ENCODE peak calls at places on chromosome 17, in seven cellular contexts. O is keratinocyte; H is RKO; K is SK-MEL-5; J is stimulated activated CD8-positive, alpha-beta memory T cell treated with anti-CD3 and anti-CD28 coated beads, Interleukin-15, amount 100 ng/mL, for 24 hours; Y is upper lobe of right lung; T is astrocyte of the spinal cord. P is an unnamed sample.

GRCh38 chr17:79399610-79400144 is 211.2 kb downstream of the RBFOX3 start:
- DNase-seq in O (no peak), H (no peak), K (no peak), J (no peak), Y (no peak), T (no peak), P (no peak)

GRCh38 chr17:67559381-67559966 is 158.3 kb upstream of the NOL11 start:
- DNase-seq in O (no peak), H (no peak), K (peak), J (no peak), Y (no peak), T (no peak), P (no peak)

GRCh38 chr17:48615963-48616718 is 1.0 kb upstream of the HOXB8 start:
- DNase-seq in O (no peak), H (no peak), K (no peak), J (no peak), Y (no peak), T (peak), P (no peak)

GRCh38 chr17:50316016-50316587 is 29.8 kb upstream of the XYLT2 start:
- DNase-seq in O (no peak), H (no peak), K (no peak), J (no peak), Y (no peak), T (no peak), P (no peak)

GRCh38 chr17:78472035-78472905 is 93.8 kb downstream of the PGS1 start:
- DNase-seq in O (no peak), H (no peak), K (no peak), J (no peak), Y (no peak), T (no peak), P (no peak)

GRCh38 chr17:72812823-72813222 is 279.7 kb downstream of the SLC39A11 start:
- DNase-seq in O (no peak), H (peak), K (no peak), J (no peak), Y (no peak), T (peak), P (peak)

GRCh38 chr17:62109378-62109902 is 44.4 kb upstream of the MED13 start:
- DNase-seq in O (peak), H (peak), K (peak), J (no peak), Y (peak), T (peak), P (peak)

GRCh38 chr17:57215317-57215716 is 41.0 kb upstream of the MSI2 start:
- DNase-seq in O (no peak), H (no peak), K (no peak), J (no peak), Y (no peak), T (no peak), P (peak)

GRCh38 chr17:27247071-27247957 is 46.6 kb upstream of the WSB1 start:
- DNase-seq in O (no peak), H (no peak), K (peak), J (no peak), Y (peak), T (peak), P (peak)

GRCh38 chr17:58121925-58122324 is 26.3 kb upstream of the OR4D1 start:
- DNase-seq in O (no peak), H (peak), K (peak), J (no peak), Y (no peak), T (peak), P (peak)

GRCh38 chr17:66915204-66915611 is 49.3 kb upstream of the CACNG4 start:
- DNase-seq in O (no peak), H (no peak), K (peak), J (no peak), Y (no peak), T (no peak), P (peak)

GRCh38 chr17:67421869-67422273 is 44.8 kb downstream of the PITPNC1 start:
- DNase-seq in O (peak), H (peak), K (no peak), J (no peak), Y (no peak), T (peak), P (peak)

GRCh38 chr17:49224198-49224996 is 6.2 kb downstream of the PHOSPHO1 start:
- DNase-seq in O (no peak), H (no peak), K (no peak), J (no peak), Y (peak), T (no peak), P (no peak)

GRCh38 chr17:16178836-16179235 is 36.5 kb downstream of the NCOR1 start:
- DNase-seq in O (no peak), H (peak), K (no peak), J (no peak), Y (no peak), T (peak), P (no peak)

GRCh38 chr17:20203761-20204263 is 194.7 kb downstream of the SPECC1 start:
- DNase-seq in O (no peak), H (no peak), K (peak), J (no peak), Y (no peak), T (no peak), P (peak)

GRCh38 chr17:15941781-15942180 is 3.1 kb upstream of the ADORA2B start:
- DNase-seq in O (no peak), H (no peak), K (no peak), J (no peak), Y (no peak), T (no peak), P (no peak)